ENCODE peak calls at places on chromosomes 16 and 17, in eight cellular contexts. D is Karpas-422; E is COR-L47; G is midbrain; Y is mesothelial cell of epicardium; O is stimulated activated CD4-positive, alpha-beta T cell treated with anti-CD3 and anti-CD28 coated beads, Interleukin-4, amount 100 ng/mL, for 4 hours; X is mucosa of gallbladder; P is activated CD4-positive, alpha-beta T cell treated with anti-CD3 and anti-CD28 coated beads for 24 hours. A is an unnamed sample.

GRCh38 chr17:42183741-42184711 is 1.2 kb downstream of the HCRT start:
- DNase-seq in D (peak), E (no peak), G (peak), Y (peak), O (peak), X (peak), P (peak), A (no peak)

GRCh38 chr17:65542595-65542994 is 18.9 kb downstream of the AXIN2 start:
- DNase-seq in D (no peak), E (peak), G (no peak), Y (no peak), O (no peak), X (no peak), P (no peak), A (no peak)

GRCh38 chr16:12062343-12063003 is 85.9 kb downstream of the SNX29 start:
- DNase-seq in D (no peak), E (no peak), G (no peak), Y (no peak), O (no peak), X (no peak), P (no peak), A (peak)

GRCh38 chr16:83513006-83513755 is 294.6 kb upstream of the HSBP1 start:
- DNase-seq in D (peak), E (no peak), G (no peak), Y (no peak), O (no peak), X (no peak), P (no peak), A (peak)

GRCh38 chr17:59842901-59843652 is 49.7 kb downstream of the TUBD1 start:
- DNase-seq in D (no peak), E (no peak), G (no peak), Y (no peak), O (peak), X (peak), P (no peak), A (peak)

GRCh38 chr16:57530104-57530522 is 6.3 kb downstream of the CCDC102A start:
- DNase-seq in D (no peak), E (no peak), G (no peak), Y (no peak), O (peak), X (peak), P (peak), A (no peak)

GRCh38 chr17:58377005-58377660 is 25.1 kb upstream of the SUPT4H1 start:
- DNase-seq in D (no peak), E (no peak), G (no peak), Y (no peak), O (no peak), X (peak), P (no peak), A (no peak)

GRCh38 chr16:71929048-71929447 is 33.7 kb downstream of the IST1 start:
- DNase-seq in D (no peak), E (no peak), G (no peak), Y (no peak), O (no peak), X (no peak), P (no peak), A (no peak)

GRCh38 chr17:73759324-73760185 is 115.3 kb upstream of the SDK2 start:
- DNase-seq in D (no peak), E (no peak), G (no peak), Y (no peak), O (no peak), X (no peak), P (no peak), A (no peak)

GRCh38 chr17:79657036-79657435 is 46.2 kb upstream of the RBFOX3 start:
- DNase-seq in D (no peak), E (no peak), G (no peak), Y (no peak), O (no peak), X (no peak), P (no peak), A (no peak)

GRCh38 chr17:59840908-59841666 is 51.7 kb downstream of the TUBD1 start:
- DNase-seq in D (no peak), E (no peak), G (no peak), Y (no peak), O (peak), X (no peak), P (no peak), A (no peak)

GRCh38 chr16:56729351-56729735 is 586 bp upstream of the NUP93 start:
- DNase-seq in D (no peak), E (no peak), G (peak), Y (no peak), O (no peak), X (no peak), P (no peak), A (no peak)

GRCh38 chr17:81927145-81927652 is 336 bp downstream of the MAFG start:
- DNase-seq in D (no peak), E (no peak), G (no peak), Y (no peak), O (peak), X (no peak), P (no peak), A (no peak)

GRCh38 chr17:8420041-8420934 is 15.4 kb upstream of the NDEL1 start:
- DNase-seq in D (no peak), E (no peak), G (peak), Y (no peak), O (no peak), X (peak), P (no peak), A (no peak)